ENCODE peak calls at places on chromosome 5, in six cellular contexts. V, G, K, J, C and D are unnamed samples.

GRCh38 chr5:107248065-107248695 is 422.6 kb downstream of the EFNA5 start:
- DNase-seq in V (peak; percentile 68), G (peak; percentile 75), K (peak; percentile 57), J (peak; percentile 73), C (peak; percentile 72), D (peak; percentile 23)

GRCh38 chr5:126967808-126968466 is 62.4 kb downstream of the MARCHF3 start:
- DNase-seq in V (no peak), G (no peak), K (no peak), J (no peak), C (peak; percentile 55), D (no peak)

GRCh38 chr5:132497488-132497997 is 7.0 kb upstream of the IRF1 start:
- DNase-seq in V (peak; percentile 68), G (no peak), K (no peak), J (peak; percentile 93), C (peak; percentile 95), D (no peak)

GRCh38 chr5:59773286-59773685 is 120.2 kb downstream of the PDE4D start:
- DNase-seq in V (no peak), G (no peak), K (no peak), J (no peak), C (no peak), D (no peak)

GRCh38 chr5:67234671-67235176 is 38.1 kb upstream of the CD180 start:
- DNase-seq in V (no peak), G (no peak), K (no peak), J (no peak), C (peak; percentile 86), D (no peak)

GRCh38 chr5:37771203-37771611 is 68.6 kb downstream of the GDNF start:
- DNase-seq in V (no peak), G (no peak), K (no peak), J (no peak), C (no peak), D (no peak)

GRCh38 chr5:15420201-15420600 is 79.8 kb upstream of the FBXL7 start:
- DNase-seq in V (no peak), G (no peak), K (no peak), J (peak; percentile 84), C (peak; percentile 1), D (no peak)

GRCh38 chr5:191036-191948 is at the start of gene LRRC14B:
- DNase-seq in V (peak; percentile 36), G (no peak), K (no peak), J (peak; percentile 85), C (no peak), D (no peak)

GRCh38 chr5:143536364-143536763 is 132.9 kb upstream of the NR3C1 start:
- DNase-seq in V (peak; percentile 8), G (no peak), K (no peak), J (peak; percentile 68), C (peak; percentile 98), D (peak; percentile 27)

GRCh38 chr5:54243483-54244080 is 66.8 kb downstream of the ARL15 start:
- DNase-seq in V (peak; percentile 16), G (peak; percentile 30), K (peak; percentile 30), J (no peak), C (peak; percentile 55), D (no peak)

GRCh38 chr5:78221964-78222451 is 72.5 kb downstream of the AP3B1 start:
- DNase-seq in V (no peak), G (peak; percentile 44), K (no peak), J (no peak), C (peak; percentile 29), D (no peak)

GRCh38 chr5:157109744-157110143 is 900 bp upstream of the HAVCR2 start:
- DNase-seq in V (no peak), G (no peak), K (no peak), J (no peak), C (no peak), D (no peak)

GRCh38 chr5:115333164-115333563 is 36.7 kb upstream of the CCDC112 start:
- DNase-seq in V (no peak), G (no peak), K (no peak), J (no peak), C (peak; percentile 21), D (no peak)

GRCh38 chr5:1511651-1512540 is 11.9 kb downstream of the LPCAT1 start:
- DNase-seq in V (peak; percentile 5), G (peak; percentile 92), K (no peak), J (peak; percentile 53), C (no peak), D (peak; percentile 15)
- TF ChIP-seq CTCF in V (no peak), G (peak; percentile 98), K (no peak), J (no peak), C (peak; percentile 33), D (no peak)

DNA sequence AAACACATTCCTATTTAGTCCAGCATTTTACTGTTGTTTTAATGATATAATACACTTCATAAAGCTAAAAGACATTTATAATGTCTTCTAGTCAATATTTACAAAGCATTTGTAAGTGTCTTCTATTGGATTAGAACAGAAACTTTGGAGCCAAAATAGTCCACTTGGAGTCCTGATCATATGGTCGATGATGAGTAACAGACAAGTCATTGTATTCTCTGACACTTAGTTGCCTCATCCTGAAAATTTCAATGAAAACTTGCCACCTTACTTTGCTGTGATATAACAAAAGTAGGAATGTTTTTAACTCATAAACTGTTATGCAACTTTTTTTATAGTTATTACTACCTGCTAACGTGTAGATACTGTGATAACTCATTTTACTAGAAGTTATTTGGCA is 132.5 kb downstream of the GABRB2 start:
- DNase-seq in V (no peak), G (no peak), K (no peak), J (no peak), C (no peak), D (no peak)
- TF ChIP-seq CTCF in V (no peak), G (no peak), K (no peak), J (no peak), C (no peak), D (no peak)

GRCh38 chr5:77146896-77147295 is 59.8 kb upstream of the ZBED3 start:
- DNase-seq in V (no peak), G (no peak), K (no peak), J (no peak), C (no peak), D (no peak)

GRCh38 chr5:77145666-77146065 is 58.6 kb upstream of the ZBED3 start:
- DNase-seq in V (no peak), G (no peak), K (no peak), J (no peak), C (peak; percentile 54), D (no peak)

GRCh38 chr5:77143998-77144836 is 57.1 kb upstream of the ZBED3 start:
- DNase-seq in V (peak; percentile 78), G (peak; percentile 75), K (peak; percentile 63), J (peak; percentile 86), C (peak; percentile 82), D (peak; percentile 32)

GRCh38 chr5:77140350-77140749 is 53.3 kb upstream of the ZBED3 start:
- DNase-seq in V (no peak), G (no peak), K (no peak), J (no peak), C (no peak), D (no peak)

DNA sequence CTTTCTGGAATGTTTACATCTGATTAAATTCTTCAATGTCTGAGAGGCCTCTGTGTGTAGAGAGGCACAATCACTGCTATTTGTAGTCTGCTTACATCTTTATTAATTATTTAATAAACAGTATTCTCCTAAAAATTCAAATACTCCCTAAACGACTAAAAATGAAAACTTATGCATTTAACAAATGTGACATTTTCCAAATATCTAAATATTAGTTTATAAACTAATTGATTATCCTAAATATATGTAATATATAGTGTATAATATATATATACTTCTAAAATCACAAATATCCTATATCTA is 57.7 kb upstream of the ZBED3 start:
- DNase-seq in V (no peak), G (no peak), K (no peak), J (no peak), C (no peak), D (no peak)
- TF ChIP-seq CTCF in V (no peak), G (no peak), K (peak; percentile 12), J (no peak), C (no peak), D (no peak)

DNA sequence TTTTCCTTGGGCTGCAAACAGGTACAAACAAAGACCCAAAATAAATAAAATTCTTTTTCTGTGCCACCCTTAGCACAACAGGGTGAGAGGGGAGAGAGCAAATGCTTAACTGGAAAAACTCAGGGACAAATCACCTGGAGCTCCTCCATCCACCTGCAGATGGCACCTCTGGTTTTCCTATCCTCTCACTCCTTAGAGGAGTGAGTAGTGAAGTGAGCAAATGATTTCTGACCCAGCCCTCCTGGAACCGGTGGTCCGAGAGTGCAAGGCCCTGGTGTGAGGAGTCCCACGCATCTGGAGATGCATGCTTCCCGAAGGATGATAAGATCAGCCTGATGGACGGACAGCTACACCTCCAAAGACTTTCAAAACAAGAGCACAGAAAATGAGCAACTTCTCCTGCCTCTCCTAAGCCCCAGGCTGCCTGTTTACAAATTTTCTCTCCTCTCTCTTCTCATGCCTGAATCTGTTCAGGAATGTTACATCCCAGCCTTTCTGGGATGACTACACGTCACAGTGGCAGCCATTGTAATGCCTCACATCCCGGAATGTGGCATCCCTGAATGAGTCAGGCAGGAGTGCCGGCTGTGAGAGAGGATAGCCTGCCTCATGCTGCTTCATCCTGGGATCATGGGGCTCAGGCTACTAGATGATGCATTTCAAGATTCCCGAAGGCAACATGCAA is 86.4 kb downstream of the ADRB2 start:
- DNase-seq in V (peak; percentile 20), G (peak; percentile 10), K (no peak), J (no peak), C (peak; percentile 87), D (no peak)
- TF ChIP-seq CTCF in V (no peak), G (peak; percentile 30), K (peak; percentile 46), J (no peak), C (peak; percentile 10), D (no peak)

GRCh38 chr5:81020478-81021167 is 60.5 kb downstream of the RASGRF2 start:
- DNase-seq in V (no peak), G (no peak), K (no peak), J (no peak), C (no peak), D (no peak)

GRCh38 chr5:81016116-81016515 is 56.0 kb downstream of the RASGRF2 start:
- DNase-seq in V (no peak), G (no peak), K (no peak), J (no peak), C (no peak), D (no peak)

GRCh38 chr5:81019748-81020147 is 59.6 kb downstream of the RASGRF2 start:
- DNase-seq in V (no peak), G (no peak), K (no peak), J (no peak), C (no peak), D (no peak)

GRCh38 chr5:81014348-81014747 is 54.2 kb downstream of the RASGRF2 start:
- DNase-seq in V (no peak), G (no peak), K (no peak), J (no peak), C (no peak), D (no peak)

DNA sequence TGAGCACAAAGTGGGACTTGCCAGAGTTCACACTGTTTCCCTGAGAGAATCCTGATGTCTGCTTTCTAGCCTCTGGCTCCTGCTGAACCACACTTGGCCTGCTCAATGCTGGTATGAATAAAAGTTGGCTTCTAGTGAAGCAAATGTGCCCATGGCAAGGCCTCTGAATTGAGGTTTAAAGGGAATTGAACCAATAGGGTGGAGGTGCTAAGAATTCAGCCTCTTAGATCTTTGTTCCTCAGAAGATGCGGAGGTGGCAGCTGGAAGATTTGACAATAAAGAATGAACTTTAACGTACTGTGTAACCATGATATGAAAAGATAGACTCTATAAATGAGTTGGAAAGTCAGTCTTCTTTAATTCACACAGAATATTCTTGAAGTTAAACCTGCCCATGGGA is 57.2 kb downstream of the RASGRF2 start:
- DNase-seq in V (no peak), G (no peak), K (no peak), J (no peak), C (no peak), D (no peak)
- TF ChIP-seq CTCF in V (no peak), G (no peak), K (no peak), J (no peak), C (no peak), D (no peak)